ENCODE peak calls at places on chromosomes 7 and 10, in ten cellular contexts. C is endothelial cell of umbilical vein, R is transverse colon, D is vagina, Q is K562, Y is spleen, K is GM12891, W is H1, M is SK-N-SH, B is HCT116. P is an unnamed sample.

GRCh38 chr10:93580824-93581223 is 14.4 kb downstream of the FFAR4 start:
- DNase-seq in C (no peak), R (no peak), D (no peak), Q (no peak), Y (no peak), K (no peak), W (no peak), M (no peak), B (no peak), P (no peak)

GRCh38 chr10:13351340-13351915 is 3.3 kb upstream of the SEPHS1 start:
- DNase-seq in C (no peak), R (no peak), D (no peak), Q (no peak), Y (no peak), K (no peak), W (peak), M (no peak), B (no peak), P (no peak)

GRCh38 chr7:142088022-142088714 is 23.4 kb upstream of the MGAM2 start:
- DNase-seq in C (no peak), R (peak), D (no peak), Q (no peak), Y (no peak), K (no peak), W (no peak), M (no peak), B (no peak), P (no peak)

GRCh38 chr10:32417906-32418547 is 27.9 kb upstream of the CCDC7 start:
- DNase-seq in C (no peak), R (no peak), D (no peak), Q (no peak), Y (no peak), K (no peak), W (no peak), M (no peak), B (no peak), P (no peak)

GRCh38 chr7:31023877-31024276 is 28.2 kb upstream of the ADCYAP1R1 start:
- DNase-seq in C (no peak), R (no peak), D (no peak), Q (no peak), Y (peak), K (no peak), W (no peak), M (no peak), B (no peak), P (no peak)

GRCh38 chr10:117074621-117075020 is 63.4 kb downstream of the VAX1 start:
- DNase-seq in C (no peak), R (peak), D (no peak), Q (no peak), Y (no peak), K (no peak), W (no peak), M (no peak), B (peak), P (no peak)

GRCh38 chr7:155567646-155568334 is 21.4 kb upstream of the CNPY1 start:
- DNase-seq in C (no peak), R (no peak), D (no peak), Q (no peak), Y (peak), K (no peak), W (no peak), M (no peak), B (no peak), P (no peak)

GRCh38 chr7:3695602-3696001 is 394.6 kb downstream of the SDK1 start:
- DNase-seq in C (no peak), R (no peak), D (no peak), Q (no peak), Y (no peak), K (no peak), W (no peak), M (peak), B (no peak), P (no peak)

GRCh38 chr7:30466266-30466665 is 12.3 kb downstream of the NOD1 start:
- DNase-seq in C (no peak), R (no peak), D (peak), Q (no peak), Y (no peak), K (no peak), W (no peak), M (no peak), B (no peak), P (no peak)

GRCh38 chr7:5704534-5704922 is 76.9 kb downstream of the RNF216 start:
- DNase-seq in C (peak), R (peak), D (no peak), Q (peak), Y (peak), K (peak), W (peak), M (peak), B (peak), P (peak)

GRCh38 chr10:132844069-132844809 is 58.3 kb upstream of the NKX6-2 start:
- DNase-seq in C (no peak), R (no peak), D (no peak), Q (no peak), Y (peak), K (no peak), W (no peak), M (no peak), B (no peak), P (peak)

GRCh38 chr10:116728526-116729096 is 13.8 kb downstream of the HSPA12A start:
- DNase-seq in C (no peak), R (no peak), D (no peak), Q (no peak), Y (no peak), K (no peak), W (no peak), M (no peak), B (no peak), P (no peak)

GRCh38 chr10:123858907-123859650 is 32.5 kb downstream of the CPXM2 start:
- DNase-seq in C (no peak), R (no peak), D (no peak), Q (no peak), Y (no peak), K (no peak), W (no peak), M (no peak), B (no peak), P (no peak)

GRCh38 chr7:117731455-117731854 is 141.8 kb downstream of the CTTNBP2 start:
- DNase-seq in C (no peak), R (no peak), D (no peak), Q (no peak), Y (no peak), K (no peak), W (no peak), M (no peak), B (no peak), P (no peak)

GRCh38 chr7:17807242-17807641 is 133.1 kb downstream of the SNX13 start:
- DNase-seq in C (no peak), R (no peak), D (no peak), Q (peak), Y (no peak), K (no peak), W (peak), M (no peak), B (no peak), P (no peak)

GRCh38 chr10:69801434-69802315 is at the start of gene COL13A1:
- DNase-seq in C (peak), R (peak), D (no peak), Q (peak), Y (peak), K (peak), W (peak), M (peak), B (peak), P (peak)

GRCh38 chr7:1232623-1233327 is at the start of gene UNCX:
- DNase-seq in C (no peak), R (no peak), D (no peak), Q (no peak), Y (peak), K (no peak), W (no peak), M (no peak), B (no peak), P (no peak)

GRCh38 chr7:2299131-2299829 is 15.0 kb downstream of the SNX8 start:
- DNase-seq in C (peak), R (no peak), D (no peak), Q (no peak), Y (no peak), K (no peak), W (no peak), M (no peak), B (no peak), P (no peak)

GRCh38 chr7:36474283-36475010 is 84.8 kb downstream of the ANLN start:
- DNase-seq in C (peak), R (no peak), D (no peak), Q (peak), Y (no peak), K (no peak), W (no peak), M (no peak), B (no peak), P (no peak)

GRCh38 chr10:112435013-112435619 is 11.6 kb downstream of the ZDHHC6 start:
- DNase-seq in C (peak), R (no peak), D (no peak), Q (no peak), Y (no peak), K (no peak), W (no peak), M (no peak), B (peak), P (no peak)

GRCh38 chr7:136677456-136678365 is 190.7 kb upstream of the CHRM2 start:
- DNase-seq in C (no peak), R (no peak), D (no peak), Q (no peak), Y (no peak), K (no peak), W (no peak), M (no peak), B (no peak), P (no peak)

GRCh38 chr10:1660815-1661214 is 76.5 kb downstream of the ADARB2 start:
- DNase-seq in C (no peak), R (no peak), D (no peak), Q (no peak), Y (no peak), K (no peak), W (no peak), M (no peak), B (no peak), P (no peak)

GRCh38 chr10:102555781-102556328 is 52.1 kb downstream of the SUFU start:
- DNase-seq in C (no peak), R (no peak), D (peak), Q (no peak), Y (no peak), K (no peak), W (no peak), M (no peak), B (no peak), P (no peak)

GRCh38 chr10:20256969-20257368 is 440.7 kb downstream of the PLXDC2 start:
- DNase-seq in C (no peak), R (no peak), D (no peak), Q (no peak), Y (no peak), K (no peak), W (no peak), M (no peak), B (no peak), P (no peak)

GRCh38 chr10:28633750-28634149 is 43.6 kb upstream of the BAMBI start:
- DNase-seq in C (no peak), R (no peak), D (no peak), Q (no peak), Y (no peak), K (no peak), W (no peak), M (no peak), B (no peak), P (no peak)

GRCh38 chr7:93147358-93147757 is 827 bp downstream of the SAMD9L start:
- DNase-seq in C (peak), R (peak), D (no peak), Q (no peak), Y (peak), K (peak), W (no peak), M (no peak), B (no peak), P (no peak)

GRCh38 chr10:91705948-91706670 is 73.2 kb upstream of the PPP1R3C start:
- DNase-seq in C (no peak), R (no peak), D (no peak), Q (no peak), Y (no peak), K (no peak), W (no peak), M (no peak), B (no peak), P (no peak)

GRCh38 chr7:53596230-53596629 is 560.8 kb downstream of the POM121L12 start:
- DNase-seq in C (peak), R (no peak), D (no peak), Q (no peak), Y (no peak), K (no peak), W (no peak), M (no peak), B (no peak), P (no peak)

GRCh38 chr10:119451305-119451896 is 91.1 kb downstream of the RGS10 start:
- DNase-seq in C (no peak), R (no peak), D (no peak), Q (no peak), Y (no peak), K (no peak), W (no peak), M (no peak), B (no peak), P (no peak)

GRCh38 chr10:78408671-78409472 is 375.2 kb downstream of the RPS24 start:
- DNase-seq in C (peak), R (peak), D (no peak), Q (no peak), Y (no peak), K (no peak), W (no peak), M (peak), B (no peak), P (peak)

GRCh38 chr10:75743231-75743864 is 311.9 kb downstream of the LRMDA start:
- DNase-seq in C (no peak), R (no peak), D (no peak), Q (no peak), Y (no peak), K (no peak), W (no peak), M (no peak), B (no peak), P (no peak)

GRCh38 chr10:75742355-75742754 is 310.9 kb downstream of the LRMDA start:
- DNase-seq in C (no peak), R (no peak), D (no peak), Q (no peak), Y (no peak), K (no peak), W (no peak), M (no peak), B (no peak), P (no peak)

GRCh38 chr10:75736889-75737610 is 305.6 kb downstream of the LRMDA start:
- DNase-seq in C (no peak), R (no peak), D (no peak), Q (no peak), Y (no peak), K (no peak), W (no peak), M (no peak), B (no peak), P (no peak)

GRCh38 chr10:75740541-75740940 is 309.1 kb downstream of the LRMDA start:
- DNase-seq in C (no peak), R (no peak), D (no peak), Q (no peak), Y (no peak), K (no peak), W (no peak), M (no peak), B (no peak), P (no peak)

GRCh38 chr10:75739454-75740143 is 308.2 kb downstream of the LRMDA start:
- DNase-seq in C (no peak), R (no peak), D (no peak), Q (no peak), Y (no peak), K (no peak), W (no peak), M (no peak), B (no peak), P (no peak)
- TF ChIP-seq POLR2AphosphoS5 in C (no peak), R (no peak), D (no peak), Q (no peak), Y (no peak), K (no peak), W (no peak), M (no peak), B (no peak), P (no peak)

DNA sequence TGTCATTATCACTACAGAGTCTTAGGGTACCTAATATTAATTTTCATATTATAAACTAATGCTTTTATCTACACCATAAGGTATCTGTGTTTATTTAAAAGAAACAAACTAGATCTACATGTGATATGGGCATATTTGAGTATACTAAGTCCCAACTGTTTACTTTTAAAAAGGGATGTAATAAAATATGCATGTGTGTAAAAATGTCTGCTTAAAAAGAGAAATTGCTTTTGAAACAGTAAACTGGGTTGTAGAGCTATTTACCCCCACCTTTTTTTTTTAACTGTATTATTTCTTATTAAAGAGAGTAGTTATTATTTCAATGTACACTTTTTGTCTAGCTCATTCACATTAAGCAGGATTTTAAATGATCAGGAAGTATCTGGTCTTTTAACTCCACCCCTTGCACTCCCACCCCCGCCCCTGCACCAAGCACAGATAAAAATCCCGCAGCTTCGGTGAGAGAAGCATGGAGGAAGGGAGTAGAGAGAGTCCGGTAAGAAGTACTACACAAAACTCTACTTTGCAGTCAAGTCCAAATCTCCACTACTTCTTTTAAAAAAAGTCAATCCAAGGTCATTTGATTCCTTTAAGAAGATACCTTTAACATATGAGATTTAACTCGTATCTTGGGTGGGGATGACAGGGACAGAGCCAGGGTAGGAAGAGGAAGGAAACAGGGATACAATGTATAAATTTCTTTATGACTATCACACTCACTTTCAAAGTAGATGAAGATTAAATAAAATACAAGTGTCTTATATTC is 131.9 kb downstream of the NRBF2 start:
- DNase-seq in C (peak), R (peak), D (no peak), Q (peak), Y (no peak), K (no peak), W (no peak), M (peak), B (no peak), P (no peak)
- TF ChIP-seq POLR2AphosphoS5 in C (no peak), R (peak), D (no peak), Q (peak), Y (peak), K (peak), W (peak), M (peak), B (peak), P (no peak)

GRCh38 chr7:99379043-99379577 is 4.6 kb downstream of the ARPC1B start:
- DNase-seq in C (peak), R (peak), D (no peak), Q (no peak), Y (peak), K (no peak), W (no peak), M (no peak), B (no peak), P (no peak)
- TF ChIP-seq POLR2AphosphoS5 in C (peak), R (peak), D (no peak), Q (no peak), Y (peak), K (no peak), W (no peak), M (no peak), B (no peak), P (no peak)

DNA sequence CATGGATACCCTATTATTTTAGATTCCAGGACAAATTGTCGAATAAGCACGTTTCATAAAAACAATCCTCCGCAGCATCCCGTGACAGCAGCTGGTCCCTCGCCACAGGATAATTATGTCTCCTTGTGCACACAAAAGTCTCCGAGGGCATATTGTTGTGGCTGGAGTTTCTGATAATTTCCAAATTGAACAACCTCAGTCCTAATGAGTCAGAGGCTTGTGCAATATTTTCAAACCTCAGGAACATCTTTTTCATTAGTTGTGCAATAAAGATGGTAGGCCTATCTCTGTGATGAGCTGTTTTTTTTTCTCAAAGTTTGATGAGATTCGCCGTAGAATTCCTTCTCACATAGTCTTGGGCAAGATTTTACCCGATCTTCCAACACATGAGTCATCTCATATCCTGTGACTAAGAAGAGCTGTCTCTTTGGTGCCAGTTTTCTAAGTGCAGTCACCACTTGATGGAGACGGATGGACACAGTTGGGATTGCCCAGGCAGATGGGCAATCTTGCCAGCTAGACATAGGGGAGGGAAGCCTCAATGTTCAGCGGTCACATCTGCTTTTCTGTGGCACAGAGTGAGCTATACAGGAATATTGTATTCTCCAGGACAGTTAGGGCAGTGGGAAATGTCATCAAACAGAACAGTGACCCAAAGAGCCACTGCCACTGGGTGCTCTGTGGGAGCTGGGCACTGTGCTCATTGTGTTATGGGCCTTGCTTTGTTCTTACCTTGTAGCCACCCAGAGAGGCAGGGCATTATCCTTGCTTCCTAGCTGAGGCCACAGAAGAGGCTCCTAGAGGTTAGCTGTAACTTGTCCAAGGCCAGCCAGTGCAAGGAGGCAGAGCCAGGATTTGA is 7.8 kb downstream of the HTRA1 start:
- DNase-seq in C (peak), R (no peak), D (no peak), Q (no peak), Y (peak), K (no peak), W (no peak), M (no peak), B (peak), P (no peak)
- TF ChIP-seq POLR2AphosphoS5 in C (no peak), R (peak), D (peak), Q (no peak), Y (peak), K (no peak), W (no peak), M (peak), B (no peak), P (peak)

GRCh38 chr7:91515961-91516360 is 251.7 kb downstream of the FZD1 start:
- DNase-seq in C (no peak), R (no peak), D (no peak), Q (no peak), Y (no peak), K (no peak), W (no peak), M (no peak), B (no peak), P (no peak)

GRCh38 chr7:91514591-91514990 is 250.4 kb downstream of the FZD1 start:
- DNase-seq in C (no peak), R (no peak), D (no peak), Q (no peak), Y (no peak), K (no peak), W (no peak), M (no peak), B (no peak), P (no peak)

GRCh38 chr7:91519241-91520200 is 255.3 kb downstream of the FZD1 start:
- DNase-seq in C (no peak), R (no peak), D (no peak), Q (no peak), Y (no peak), K (no peak), W (no peak), M (no peak), B (no peak), P (no peak)

GRCh38 chr7:91518058-91518457 is 253.8 kb downstream of the FZD1 start:
- DNase-seq in C (no peak), R (no peak), D (no peak), Q (no peak), Y (no peak), K (no peak), W (no peak), M (no peak), B (no peak), P (no peak)

DNA sequence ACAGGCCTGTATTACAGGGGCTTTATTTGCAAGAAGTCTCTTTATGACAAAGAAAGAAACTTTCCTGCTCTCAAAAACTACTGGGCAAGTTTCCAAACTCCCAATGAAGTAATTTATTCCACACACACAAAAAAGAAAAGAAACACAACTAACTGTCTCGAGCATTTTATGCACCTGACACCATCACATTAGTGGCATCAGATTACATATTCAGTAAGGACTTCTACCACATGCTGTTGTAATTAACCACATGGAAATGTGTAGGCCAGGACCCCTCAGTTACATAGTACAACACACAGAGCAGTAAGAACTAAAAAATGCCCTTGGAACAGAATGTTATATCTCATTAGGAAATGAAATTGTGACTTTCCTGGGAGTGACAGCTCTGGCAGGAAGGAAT is 253.2 kb downstream of the FZD1 start:
- DNase-seq in C (no peak), R (no peak), D (no peak), Q (no peak), Y (no peak), K (no peak), W (no peak), M (no peak), B (no peak), P (no peak)
- TF ChIP-seq POLR2AphosphoS5 in C (no peak), R (no peak), D (no peak), Q (no peak), Y (no peak), K (no peak), W (no peak), M (no peak), B (no peak), P (no peak)

P was measured in suprapubic skin.